ENCODE peak calls at places on chromosomes 12 and 14, in five cellular contexts. One of them, this sample, is unnamed.

GRCh38 chr14:56494167-56494566 is 85.4 kb upstream of the TMEM260 start:
- DNase-seq in NB4: no peak
- DNase-seq in upper lobe of right lung: no peak
- DNase-seq in neural progenitor cell: no peak
- DNase-seq in transverse colon: no peak
- DNase-seq in this sample: no peak

GRCh38 chr14:28771168-28771567 is 4.6 kb downstream of the FOXG1 start:
- DNase-seq in NB4: no peak
- DNase-seq in upper lobe of right lung: no peak
- DNase-seq in neural progenitor cell: no peak
- DNase-seq in transverse colon: no peak
- DNase-seq in this sample: no peak

GRCh38 chr12:64531665-64532334 is 78.5 kb upstream of the RASSF3 start:
- DNase-seq in NB4: no peak
- DNase-seq in upper lobe of right lung: no peak
- DNase-seq in neural progenitor cell: peak
- DNase-seq in transverse colon: no peak
- DNase-seq in this sample: no peak

GRCh38 chr12:26810330-26810729 is 22.7 kb downstream of the ITPR2 start:
- DNase-seq in NB4: no peak
- DNase-seq in upper lobe of right lung: no peak
- DNase-seq in neural progenitor cell: peak
- DNase-seq in transverse colon: no peak
- DNase-seq in this sample: no peak

GRCh38 chr12:75190846-75191245 is 18.8 kb downstream of the KCNC2 start:
- DNase-seq in NB4: no peak
- DNase-seq in upper lobe of right lung: no peak
- DNase-seq in neural progenitor cell: no peak
- DNase-seq in transverse colon: no peak
- DNase-seq in this sample: no peak

GRCh38 chr14:89598548-89599186 is 181.6 kb upstream of the FOXN3 start:
- DNase-seq in NB4: no peak
- DNase-seq in upper lobe of right lung: no peak
- DNase-seq in neural progenitor cell: no peak
- DNase-seq in transverse colon: no peak
- DNase-seq in this sample: no peak

GRCh38 chr12:108568653-108569154 is 6.3 kb downstream of the ISCU start:
- DNase-seq in NB4: no peak
- DNase-seq in upper lobe of right lung: no peak
- DNase-seq in neural progenitor cell: no peak
- DNase-seq in transverse colon: peak
- DNase-seq in this sample: no peak

GRCh38 chr14:32190713-32191112 is 11.1 kb upstream of the RNU6-7 start:
- DNase-seq in NB4: no peak
- DNase-seq in upper lobe of right lung: no peak
- DNase-seq in neural progenitor cell: no peak
- DNase-seq in transverse colon: no peak
- DNase-seq in this sample: no peak

GRCh38 chr14:70018713-70019201 is 139.5 kb downstream of the SMOC1 start:
- DNase-seq in NB4: peak
- DNase-seq in upper lobe of right lung: no peak
- DNase-seq in neural progenitor cell: no peak
- DNase-seq in transverse colon: peak
- DNase-seq in this sample: no peak
- H3K4me3 ChIP-seq in NB4: peak
- H3K4me3 ChIP-seq in upper lobe of right lung: peak
- H3K4me3 ChIP-seq in neural progenitor cell: no peak
- H3K4me3 ChIP-seq in transverse colon: no peak
- H3K4me3 ChIP-seq in this sample: no peak

GRCh38 chr14:65528069-65528468 is 115.5 kb downstream of the FUT8 start:
- DNase-seq in NB4: no peak
- DNase-seq in upper lobe of right lung: no peak
- DNase-seq in neural progenitor cell: no peak
- DNase-seq in transverse colon: no peak
- DNase-seq in this sample: no peak

GRCh38 chr14:65536781-65537423 is 124.4 kb downstream of the FUT8 start:
- DNase-seq in NB4: no peak
- DNase-seq in upper lobe of right lung: no peak
- DNase-seq in neural progenitor cell: no peak
- DNase-seq in transverse colon: no peak
- DNase-seq in this sample: no peak

GRCh38 chr14:65533736-65534404 is 121.3 kb downstream of the FUT8 start:
- DNase-seq in NB4: no peak
- DNase-seq in upper lobe of right lung: no peak
- DNase-seq in neural progenitor cell: no peak
- DNase-seq in transverse colon: no peak
- DNase-seq in this sample: no peak

DNA sequence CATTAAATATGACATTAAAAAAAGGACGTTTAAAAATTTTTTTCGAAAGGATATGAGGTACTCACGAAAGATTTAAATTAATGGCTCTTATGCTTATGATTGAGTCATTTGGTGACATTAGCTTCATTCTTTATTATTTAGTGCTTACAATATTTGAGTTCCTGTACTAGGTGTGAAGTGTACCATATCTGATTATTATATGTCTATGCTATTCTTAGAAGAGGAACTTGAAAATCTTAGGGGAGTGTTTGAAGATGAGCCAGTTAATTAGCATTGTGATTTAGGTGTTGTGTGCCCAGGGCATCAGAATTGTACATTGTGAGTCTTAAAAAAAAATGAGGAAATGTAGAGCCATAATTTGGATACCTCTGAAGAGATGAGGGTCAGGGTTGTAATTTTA is 118.6 kb downstream of the FUT8 start:
- DNase-seq in NB4: no peak
- DNase-seq in upper lobe of right lung: no peak
- DNase-seq in neural progenitor cell: no peak
- DNase-seq in transverse colon: no peak
- DNase-seq in this sample: no peak
- TF ChIP-seq CTCF in NB4: no peak
- TF ChIP-seq CTCF in upper lobe of right lung: no peak
- TF ChIP-seq CTCF in neural progenitor cell: no peak
- TF ChIP-seq CTCF in transverse colon: no peak
- TF ChIP-seq CTCF in this sample: no peak

GRCh38 chr12:66194122-66194521 is 5.1 kb downstream of the IRAK3 start:
- DNase-seq in NB4: no peak
- DNase-seq in upper lobe of right lung: no peak
- DNase-seq in neural progenitor cell: no peak
- DNase-seq in transverse colon: no peak
- DNase-seq in this sample: no peak
- H3K4me3 ChIP-seq in NB4: no peak
- H3K4me3 ChIP-seq in upper lobe of right lung: no peak
- H3K4me3 ChIP-seq in neural progenitor cell: no peak
- H3K4me3 ChIP-seq in transverse colon: no peak
- H3K4me3 ChIP-seq in this sample: no peak

GRCh38 chr12:9319044-9319841 is 111.0 kb upstream of the PZP start:
- DNase-seq in NB4: no peak
- DNase-seq in upper lobe of right lung: no peak
- DNase-seq in neural progenitor cell: peak
- DNase-seq in transverse colon: no peak
- DNase-seq in this sample: no peak
- TF ChIP-seq CTCF in NB4: no peak
- TF ChIP-seq CTCF in upper lobe of right lung: no peak
- TF ChIP-seq CTCF in neural progenitor cell: no peak
- TF ChIP-seq CTCF in transverse colon: no peak
- TF ChIP-seq CTCF in this sample: peak

GRCh38 chr12:48004941-48005749 is 869 bp upstream of the COL2A1 start:
- DNase-seq in NB4: no peak
- DNase-seq in upper lobe of right lung: no peak
- DNase-seq in neural progenitor cell: peak
- DNase-seq in transverse colon: no peak
- DNase-seq in this sample: no peak
- H3K4me3 ChIP-seq in NB4: no peak
- H3K4me3 ChIP-seq in upper lobe of right lung: no peak
- H3K4me3 ChIP-seq in neural progenitor cell: peak
- H3K4me3 ChIP-seq in transverse colon: peak
- H3K4me3 ChIP-seq in this sample: no peak

GRCh38 chr14:96823652-96824051 is 26.5 kb downstream of the VRK1 start:
- DNase-seq in NB4: no peak
- DNase-seq in upper lobe of right lung: no peak
- DNase-seq in neural progenitor cell: no peak
- DNase-seq in transverse colon: no peak
- DNase-seq in this sample: no peak
- TF ChIP-seq CTCF in NB4: no peak
- TF ChIP-seq CTCF in upper lobe of right lung: no peak
- TF ChIP-seq CTCF in neural progenitor cell: no peak
- TF ChIP-seq CTCF in transverse colon: no peak
- TF ChIP-seq CTCF in this sample: no peak

GRCh38 chr12:89259831-89260230 is 92.5 kb downstream of the DUSP6 start:
- DNase-seq in NB4: no peak
- DNase-seq in upper lobe of right lung: no peak
- DNase-seq in neural progenitor cell: no peak
- DNase-seq in transverse colon: no peak
- DNase-seq in this sample: no peak
- H3K4me3 ChIP-seq in NB4: no peak
- H3K4me3 ChIP-seq in upper lobe of right lung: no peak
- H3K4me3 ChIP-seq in neural progenitor cell: no peak
- H3K4me3 ChIP-seq in transverse colon: no peak
- H3K4me3 ChIP-seq in this sample: no peak

GRCh38 chr14:66758031-66758613 is 250.2 kb downstream of the GPHN start:
- DNase-seq in NB4: no peak
- DNase-seq in upper lobe of right lung: no peak
- DNase-seq in neural progenitor cell: peak
- DNase-seq in transverse colon: no peak
- DNase-seq in this sample: no peak
- TF ChIP-seq CTCF in NB4: no peak
- TF ChIP-seq CTCF in upper lobe of right lung: no peak
- TF ChIP-seq CTCF in neural progenitor cell: peak
- TF ChIP-seq CTCF in transverse colon: no peak
- TF ChIP-seq CTCF in this sample: no peak

GRCh38 chr14:100673807-100674154 is 52.9 kb upstream of the DLK1 start:
- DNase-seq in NB4: no peak
- DNase-seq in upper lobe of right lung: no peak
- DNase-seq in neural progenitor cell: no peak
- DNase-seq in transverse colon: no peak
- DNase-seq in this sample: no peak
- H3K4me3 ChIP-seq in NB4: no peak
- H3K4me3 ChIP-seq in upper lobe of right lung: no peak
- H3K4me3 ChIP-seq in neural progenitor cell: no peak
- H3K4me3 ChIP-seq in transverse colon: no peak
- H3K4me3 ChIP-seq in this sample: no peak

DNA sequence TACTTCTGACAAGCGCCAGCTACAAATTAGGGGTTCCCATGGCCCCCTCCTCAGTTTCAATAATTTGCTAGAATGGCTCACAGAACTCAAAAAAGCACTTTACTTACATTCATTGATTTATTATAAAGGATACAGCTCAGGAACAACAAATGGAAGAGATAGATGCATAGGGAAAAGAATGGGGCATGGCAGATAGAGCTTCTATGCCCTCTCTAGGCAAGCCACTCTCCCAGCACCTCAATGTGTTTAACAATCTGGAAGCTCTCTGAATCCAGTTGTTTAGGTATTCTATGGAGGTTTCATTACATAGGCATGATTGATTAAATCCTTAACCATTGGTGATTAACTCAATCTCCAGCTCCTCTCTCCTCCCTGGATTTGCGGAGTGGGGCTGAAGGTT is 184.5 kb upstream of the DAAM1 start:
- DNase-seq in NB4: no peak
- DNase-seq in upper lobe of right lung: no peak
- DNase-seq in neural progenitor cell: peak
- DNase-seq in transverse colon: no peak
- DNase-seq in this sample: no peak
- TF ChIP-seq CTCF in NB4: no peak
- TF ChIP-seq CTCF in upper lobe of right lung: peak
- TF ChIP-seq CTCF in neural progenitor cell: no peak
- TF ChIP-seq CTCF in transverse colon: no peak
- TF ChIP-seq CTCF in this sample: no peak